ENCODE peak calls at places on chromosomes 5 and 9, in nine cellular contexts. E is 8988T, A is HCT116, R is HEK293T, P is NCI-H2029, M is pons, Z is neural progenitor cell, D is left cardiac atrium, F is NCI-H82. X is an unnamed sample.

GRCh38 chr5:75461679-75462078 is 49.8 kb downstream of the CERT1 start:
- DNase-seq in E (no peak), A (no peak), R (no peak), P (no peak), M (no peak), Z (no peak), D (no peak), F (no peak), X (no peak)

GRCh38 chr9:6758418-6759113 is 793 bp downstream of the KDM4C start:
- DNase-seq in E (no peak), A (peak; percentile 8), R (peak; percentile 16), P (no peak), M (peak; percentile 60), Z (peak; percentile 79), D (peak; percentile 54), F (peak; percentile 75), X (peak; percentile 45)

GRCh38 chr5:180806351-180807011 is 3.9 kb upstream of the MGAT1 start:
- DNase-seq in E (no peak), A (no peak), R (no peak), P (no peak), M (peak; percentile 67), Z (no peak), D (no peak), F (peak; percentile 24), X (no peak)

GRCh38 chr9:122377241-122378164 is 6.7 kb downstream of the PTGS1 start:
- DNase-seq in E (no peak), A (no peak), R (no peak), P (no peak), M (no peak), Z (no peak), D (peak; percentile 16), F (no peak), X (no peak)

GRCh38 chr9:93574900-93575705 is 1.3 kb upstream of the PHF2 start:
- DNase-seq in E (no peak), A (no peak), R (no peak), P (no peak), M (no peak), Z (peak; percentile 33), D (no peak), F (no peak), X (no peak)

GRCh38 chr5:27458318-27458717 is 419.9 kb upstream of the CDH9 start:
- DNase-seq in E (no peak), A (no peak), R (no peak), P (no peak), M (no peak), Z (no peak), D (no peak), F (no peak), X (no peak)

GRCh38 chr5:36733183-36733582 is 126.8 kb downstream of the SLC1A3 start:
- DNase-seq in E (no peak), A (no peak), R (no peak), P (no peak), M (no peak), Z (no peak), D (no peak), F (no peak), X (no peak)

GRCh38 chr9:82781965-82782392 is 281.0 kb downstream of the RASEF start:
- DNase-seq in E (no peak), A (no peak), R (peak; percentile 32), P (no peak), M (no peak), Z (no peak), D (no peak), F (peak; percentile 28), X (no peak)

GRCh38 chr5:179311581-179311980 is 33.7 kb downstream of the ADAMTS2 start:
- DNase-seq in E (no peak), A (no peak), R (no peak), P (no peak), M (no peak), Z (no peak), D (no peak), F (no peak), X (no peak)

GRCh38 chr9:131874447-131874846 is 134.6 kb upstream of the RAPGEF1 start:
- DNase-seq in E (no peak), A (no peak), R (no peak), P (no peak), M (no peak), Z (peak; percentile 84), D (no peak), F (no peak), X (no peak)

GRCh38 chr9:134983094-134983493 is 65.4 kb upstream of the FCN1 start:
- DNase-seq in E (no peak), A (no peak), R (no peak), P (no peak), M (no peak), Z (peak; percentile 16), D (peak; percentile 44), F (peak; percentile 38), X (no peak)

GRCh38 chr5:163867738-163868137 is 362.3 kb downstream of the MAT2B start:
- DNase-seq in E (no peak), A (no peak), R (no peak), P (no peak), M (no peak), Z (no peak), D (no peak), F (no peak), X (no peak)

GRCh38 chr5:89991592-89991991 is 418.0 kb downstream of the CETN3 start:
- DNase-seq in E (no peak), A (no peak), R (no peak), P (no peak), M (no peak), Z (no peak), D (no peak), F (no peak), X (no peak)

GRCh38 chr9:95752129-95752731 is 123.3 kb upstream of the ERCC6L2 start:
- DNase-seq in E (no peak), A (no peak), R (no peak), P (no peak), M (no peak), Z (peak; percentile 37), D (no peak), F (no peak), X (no peak)

GRCh38 chr5:134493461-134494055 is 31.9 kb upstream of the JADE2 start:
- DNase-seq in E (no peak), A (no peak), R (no peak), P (no peak), M (no peak), Z (no peak), D (no peak), F (no peak), X (no peak)

GRCh38 chr5:42858031-42858643 is 46.4 kb upstream of the SELENOP start:
- DNase-seq in E (no peak), A (no peak), R (no peak), P (no peak), M (peak; percentile 98), Z (no peak), D (no peak), F (no peak), X (no peak)

GRCh38 chr5:158995694-158996173 is 104.0 kb downstream of the EBF1 start:
- DNase-seq in E (no peak), A (no peak), R (no peak), P (no peak), M (no peak), Z (no peak), D (no peak), F (peak; percentile 29), X (peak; percentile 18)

GRCh38 chr9:121141706-121142105 is 60.0 kb downstream of the RAB14 start:
- DNase-seq in E (no peak), A (no peak), R (no peak), P (no peak), M (no peak), Z (no peak), D (no peak), F (no peak), X (no peak)

GRCh38 chr5:116789522-116789921 is 214.9 kb upstream of the SEMA6A start:
- DNase-seq in E (no peak), A (no peak), R (no peak), P (no peak), M (no peak), Z (no peak), D (no peak), F (no peak), X (no peak)

GRCh38 chr5:97544279-97545077 is 361.4 kb upstream of the RIOK2 start:
- DNase-seq in E (no peak), A (no peak), R (no peak), P (no peak), M (no peak), Z (no peak), D (no peak), F (no peak), X (no peak)

GRCh38 chr5:124660229-124661093 is 86.0 kb downstream of the ZNF608 start:
- DNase-seq in E (no peak), A (no peak), R (no peak), P (no peak), M (no peak), Z (peak; percentile 22), D (no peak), F (no peak), X (no peak)

GRCh38 chr5:43851741-43852140 is 248.8 kb downstream of the NNT start:
- DNase-seq in E (no peak), A (no peak), R (no peak), P (no peak), M (no peak), Z (no peak), D (no peak), F (peak; percentile 79), X (no peak)

GRCh38 chr9:70160672-70161413 is 97.9 kb upstream of the SMC5 start:
- DNase-seq in E (no peak), A (no peak), R (no peak), P (no peak), M (no peak), Z (no peak), D (no peak), F (no peak), X (no peak)

GRCh38 chr9:30484690-30485089 is 1899.8 kb upstream of the ACO1 start:
- DNase-seq in E (no peak), A (no peak), R (no peak), P (no peak), M (no peak), Z (no peak), D (no peak), F (no peak), X (no peak)

GRCh38 chr9:134620751-134621557 is 20.6 kb upstream of the COL5A1 start:
- DNase-seq in E (no peak), A (no peak), R (no peak), P (no peak), M (no peak), Z (no peak), D (no peak), F (peak; percentile 60), X (no peak)

GRCh38 chr5:180395540-180396274 is 42.6 kb upstream of the GFPT2 start:
- DNase-seq in E (peak; percentile 10), A (no peak), R (peak; percentile 3), P (no peak), M (no peak), Z (no peak), D (no peak), F (no peak), X (no peak)

GRCh38 chr9:126702501-126703329 is 89.0 kb downstream of the LMX1B start:
- DNase-seq in E (peak; percentile 89), A (no peak), R (peak; percentile 80), P (no peak), M (no peak), Z (peak; percentile 81), D (peak; percentile 31), F (peak; percentile 81), X (no peak)

GRCh38 chr9:119302988-119303698 is 66.1 kb downstream of the BRINP1 start:
- DNase-seq in E (no peak), A (no peak), R (no peak), P (no peak), M (no peak), Z (no peak), D (no peak), F (no peak), X (no peak)

GRCh38 chr5:6730407-6730806 is 17.2 kb downstream of the TENT4A start:
- DNase-seq in E (no peak), A (no peak), R (no peak), P (no peak), M (no peak), Z (no peak), D (no peak), F (no peak), X (no peak)

GRCh38 chr9:28610339-28610738 is 1037.1 kb upstream of the C9orf72 start:
- DNase-seq in E (no peak), A (no peak), R (no peak), P (no peak), M (no peak), Z (no peak), D (no peak), F (no peak), X (no peak)

GRCh38 chr5:12292610-12293204 is 388.5 kb upstream of the CTNND2 start:
- DNase-seq in E (no peak), A (no peak), R (peak; percentile 4), P (no peak), M (peak; percentile 19), Z (peak; percentile 70), D (no peak), F (peak; percentile 73), X (no peak)

X was measured in memory B cell.